ENCODE peak calls at places on chromosomes 13 and 19, in five cellular contexts. One of them, this sample, is unnamed. For H3K4me1, the result is how much of the 10 kb centered on the place peaks cover.

GRCh38 chr13:102091231-102091630 is 310.6 kb downstream of the FGF14 start:
- DNase-seq in CD8-positive, alpha-beta T cell: no peak
- DNase-seq in lung: no peak
- DNase-seq in SJSA1: no peak
- DNase-seq in left ventricle myocardium inferior: no peak
- DNase-seq in this sample: peak

GRCh38 chr19:28028881-28029280 is 1184.1 kb downstream of the UQCRFS1 start:
- DNase-seq in CD8-positive, alpha-beta T cell: no peak
- DNase-seq in left ventricle myocardium inferior: no peak
- DNase-seq in lung: no peak
- DNase-seq in SJSA1: no peak
- DNase-seq in this sample: no peak

GRCh38 chr13:28753208-28753892 is 34.6 kb upstream of the SLC46A3 start:
- DNase-seq in SJSA1: peak
- DNase-seq in CD8-positive, alpha-beta T cell: no peak
- DNase-seq in lung: peak
- DNase-seq in left ventricle myocardium inferior: peak
- DNase-seq in this sample: peak

GRCh38 chr19:21084343-21084742 is 2.3 kb downstream of the ZNF714 start:
- DNase-seq in lung: no peak
- DNase-seq in SJSA1: no peak
- DNase-seq in left ventricle myocardium inferior: no peak
- DNase-seq in CD8-positive, alpha-beta T cell: no peak
- DNase-seq in this sample: peak

GRCh38 chr19:40091205-40092129 is 724 bp upstream of the ZNF780A start:
- DNase-seq in CD8-positive, alpha-beta T cell: no peak
- DNase-seq in left ventricle myocardium inferior: no peak
- DNase-seq in SJSA1: no peak
- DNase-seq in lung: no peak
- DNase-seq in this sample: no peak

GRCh38 chr19:56994251-56995017 is 125.4 kb upstream of the USP29 start:
- DNase-seq in SJSA1: no peak
- DNase-seq in left ventricle myocardium inferior: no peak
- DNase-seq in CD8-positive, alpha-beta T cell: no peak
- DNase-seq in lung: no peak
- DNase-seq in this sample: no peak

GRCh38 chr13:52659340-52659739 is 6.7 kb downstream of the SUGT1 start:
- DNase-seq in SJSA1: no peak
- DNase-seq in lung: no peak
- DNase-seq in CD8-positive, alpha-beta T cell: no peak
- DNase-seq in left ventricle myocardium inferior: no peak
- DNase-seq in this sample: no peak

GRCh38 chr13:98285317-98285716 is 108.2 kb upstream of the RNF113B start:
- DNase-seq in lung: no peak
- DNase-seq in SJSA1: no peak
- DNase-seq in left ventricle myocardium inferior: no peak
- DNase-seq in CD8-positive, alpha-beta T cell: no peak
- DNase-seq in this sample: peak

GRCh38 chr13:93496985-93497673 is 270.5 kb downstream of the GPC6 start:
- DNase-seq in CD8-positive, alpha-beta T cell: no peak
- DNase-seq in lung: no peak
- DNase-seq in SJSA1: no peak
- DNase-seq in left ventricle myocardium inferior: no peak
- DNase-seq in this sample: peak

GRCh38 chr13:45243072-45243471 is 42.2 kb upstream of the KCTD4 start:
- DNase-seq in SJSA1: no peak
- DNase-seq in lung: no peak
- DNase-seq in CD8-positive, alpha-beta T cell: no peak
- DNase-seq in left ventricle myocardium inferior: no peak
- DNase-seq in this sample: no peak

GRCh38 chr13:45242524-45242923 is 41.7 kb upstream of the KCTD4 start:
- DNase-seq in CD8-positive, alpha-beta T cell: no peak
- DNase-seq in SJSA1: no peak
- DNase-seq in lung: no peak
- DNase-seq in left ventricle myocardium inferior: no peak
- DNase-seq in this sample: no peak

GRCh38 chr13:45238945-45239795 is 38.3 kb upstream of the KCTD4 start:
- DNase-seq in CD8-positive, alpha-beta T cell: no peak
- DNase-seq in lung: no peak
- DNase-seq in SJSA1: no peak
- DNase-seq in left ventricle myocardium inferior: no peak
- DNase-seq in this sample: peak

GRCh38 chr13:45242070-45242469 is 41.2 kb upstream of the KCTD4 start:
- DNase-seq in SJSA1: peak
- DNase-seq in lung: no peak
- DNase-seq in left ventricle myocardium inferior: no peak
- DNase-seq in CD8-positive, alpha-beta T cell: no peak
- DNase-seq in this sample: peak
- H3K27ac ChIP-seq in SJSA1: no peak
- H3K27ac ChIP-seq in lung: no peak
- H3K27ac ChIP-seq in left ventricle myocardium inferior: peak
- H3K27ac ChIP-seq in CD8-positive, alpha-beta T cell: no peak
- H3K27ac ChIP-seq in this sample: peak

GRCh38 chr19:38662508-38663155 is 15.2 kb downstream of the ACTN4 start:
- DNase-seq in lung: no peak
- DNase-seq in SJSA1: no peak
- DNase-seq in CD8-positive, alpha-beta T cell: no peak
- DNase-seq in left ventricle myocardium inferior: no peak
- DNase-seq in this sample: no peak

GRCh38 chr19:38664503-38665211 is 17.2 kb downstream of the ACTN4 start:
- DNase-seq in CD8-positive, alpha-beta T cell: no peak
- DNase-seq in lung: no peak
- DNase-seq in SJSA1: no peak
- DNase-seq in left ventricle myocardium inferior: no peak
- DNase-seq in this sample: no peak

GRCh38 chr19:38661996-38662395 is 14.5 kb downstream of the ACTN4 start:
- DNase-seq in SJSA1: no peak
- DNase-seq in CD8-positive, alpha-beta T cell: no peak
- DNase-seq in lung: peak
- DNase-seq in left ventricle myocardium inferior: no peak
- DNase-seq in this sample: peak

GRCh38 chr19:38663957-38664502 is 16.6 kb downstream of the ACTN4 start:
- DNase-seq in lung: no peak
- DNase-seq in SJSA1: peak
- DNase-seq in CD8-positive, alpha-beta T cell: no peak
- DNase-seq in left ventricle myocardium inferior: peak
- DNase-seq in this sample: no peak

GRCh38 chr19:38663156-38663651 is 15.8 kb downstream of the ACTN4 start:
- DNase-seq in left ventricle myocardium inferior: no peak
- DNase-seq in lung: no peak
- DNase-seq in SJSA1: no peak
- DNase-seq in CD8-positive, alpha-beta T cell: no peak
- DNase-seq in this sample: no peak
- H3K4me1 ChIP-seq in left ventricle myocardium inferior: half or more
- H3K4me1 ChIP-seq in lung: under half
- H3K4me1 ChIP-seq in SJSA1: half or more
- H3K4me1 ChIP-seq in CD8-positive, alpha-beta T cell: half or more
- H3K4me1 ChIP-seq in this sample: half or more

GRCh38 chr19:58549664-58550361 is 5.1 kb downstream of the CHMP2A start:
- DNase-seq in lung: no peak
- DNase-seq in SJSA1: no peak
- DNase-seq in CD8-positive, alpha-beta T cell: no peak
- DNase-seq in left ventricle myocardium inferior: no peak
- DNase-seq in this sample: no peak

GRCh38 chr19:58548859-58549663 is 5.2 kb downstream of the TRIM28 start:
- DNase-seq in lung: no peak
- DNase-seq in CD8-positive, alpha-beta T cell: no peak
- DNase-seq in SJSA1: no peak
- DNase-seq in left ventricle myocardium inferior: no peak
- DNase-seq in this sample: no peak

GRCh38 chr19:58551577-58552471 is 3.1 kb downstream of the CHMP2A start:
- DNase-seq in CD8-positive, alpha-beta T cell: no peak
- DNase-seq in lung: no peak
- DNase-seq in left ventricle myocardium inferior: peak
- DNase-seq in SJSA1: no peak
- DNase-seq in this sample: no peak

GRCh38 chr19:58551123-58551497 is 3.8 kb downstream of the CHMP2A start:
- DNase-seq in lung: no peak
- DNase-seq in SJSA1: no peak
- DNase-seq in CD8-positive, alpha-beta T cell: no peak
- DNase-seq in left ventricle myocardium inferior: no peak
- DNase-seq in this sample: no peak

DNA sequence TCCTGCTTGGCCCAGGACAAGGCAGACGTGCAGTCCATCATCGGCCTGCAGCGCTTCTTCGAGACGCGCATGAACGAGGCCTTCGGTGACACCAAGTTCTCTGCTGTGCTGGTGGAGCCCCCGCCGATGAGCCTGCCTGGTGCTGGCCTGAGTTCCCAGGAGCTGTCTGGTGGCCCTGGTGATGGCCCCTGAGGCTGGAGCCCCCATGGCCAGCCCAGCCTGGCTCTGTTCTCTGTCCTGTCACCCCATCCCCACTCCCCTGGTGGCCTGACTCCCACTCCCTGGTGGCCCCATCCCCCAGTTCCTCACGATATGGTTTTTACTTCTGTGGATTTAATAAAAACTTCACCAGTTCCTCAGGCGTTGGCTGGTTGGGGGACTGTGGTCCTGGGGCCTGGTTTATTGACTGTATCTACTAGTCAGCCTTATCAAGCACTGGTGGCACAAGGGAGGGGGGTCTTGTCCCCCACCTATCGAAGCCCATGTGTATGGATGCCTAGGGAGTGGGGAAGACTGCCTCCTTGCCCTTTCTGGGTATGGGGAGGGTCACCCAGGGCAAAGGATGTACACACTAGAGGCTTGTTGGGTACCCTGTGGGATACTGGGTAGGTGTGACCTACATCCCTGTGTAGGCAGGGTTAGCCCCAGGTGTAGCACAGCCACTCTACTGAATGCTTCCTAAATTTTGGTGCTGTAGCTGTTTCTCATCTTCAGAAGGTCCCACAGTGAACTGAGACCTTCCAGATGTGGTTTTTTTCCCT is 4.4 kb downstream of the CHMP2A start:
- DNase-seq in lung: no peak
- DNase-seq in SJSA1: no peak
- DNase-seq in left ventricle myocardium inferior: no peak
- DNase-seq in CD8-positive, alpha-beta T cell: no peak
- DNase-seq in this sample: no peak
- H3K27ac ChIP-seq in lung: no peak
- H3K27ac ChIP-seq in SJSA1: no peak
- H3K27ac ChIP-seq in left ventricle myocardium inferior: no peak
- H3K27ac ChIP-seq in CD8-positive, alpha-beta T cell: no peak
- H3K27ac ChIP-seq in this sample: no peak

GRCh38 chr13:99305180-99305965 is 1.8 kb downstream of the GPR183 start:
- DNase-seq in SJSA1: no peak
- DNase-seq in left ventricle myocardium inferior: no peak
- DNase-seq in lung: no peak
- DNase-seq in CD8-positive, alpha-beta T cell: no peak
- DNase-seq in this sample: no peak

GRCh38 chr13:99302637-99303505 is 4.3 kb downstream of the GPR183 start:
- DNase-seq in SJSA1: no peak
- DNase-seq in left ventricle myocardium inferior: no peak
- DNase-seq in CD8-positive, alpha-beta T cell: no peak
- DNase-seq in lung: no peak
- DNase-seq in this sample: no peak

GRCh38 chr13:99304541-99304940 is 2.7 kb downstream of the GPR183 start:
- DNase-seq in CD8-positive, alpha-beta T cell: no peak
- DNase-seq in left ventricle myocardium inferior: no peak
- DNase-seq in SJSA1: no peak
- DNase-seq in lung: no peak
- DNase-seq in this sample: no peak

GRCh38 chr13:99301913-99302636 is 5.1 kb downstream of the GPR183 start:
- DNase-seq in left ventricle myocardium inferior: no peak
- DNase-seq in CD8-positive, alpha-beta T cell: no peak
- DNase-seq in lung: no peak
- DNase-seq in SJSA1: no peak
- DNase-seq in this sample: no peak

GRCh38 chr13:99303863-99304521 is 3.2 kb downstream of the GPR183 start:
- DNase-seq in lung: no peak
- DNase-seq in SJSA1: no peak
- DNase-seq in CD8-positive, alpha-beta T cell: no peak
- DNase-seq in left ventricle myocardium inferior: no peak
- DNase-seq in this sample: no peak
- H3K4me1 ChIP-seq in lung: under half
- H3K4me1 ChIP-seq in SJSA1: under half
- H3K4me1 ChIP-seq in CD8-positive, alpha-beta T cell: half or more
- H3K4me1 ChIP-seq in left ventricle myocardium inferior: under half
- H3K4me1 ChIP-seq in this sample: under half

GRCh38 chr19:14003279-14004051 is 2.7 kb downstream of the RFX1 start:
- DNase-seq in lung: no peak
- DNase-seq in CD8-positive, alpha-beta T cell: no peak
- DNase-seq in left ventricle myocardium inferior: peak
- DNase-seq in SJSA1: no peak
- DNase-seq in this sample: no peak
- H3K27ac ChIP-seq in lung: peak
- H3K27ac ChIP-seq in CD8-positive, alpha-beta T cell: peak
- H3K27ac ChIP-seq in left ventricle myocardium inferior: peak
- H3K27ac ChIP-seq in SJSA1: no peak
- H3K27ac ChIP-seq in this sample: no peak

DNA sequence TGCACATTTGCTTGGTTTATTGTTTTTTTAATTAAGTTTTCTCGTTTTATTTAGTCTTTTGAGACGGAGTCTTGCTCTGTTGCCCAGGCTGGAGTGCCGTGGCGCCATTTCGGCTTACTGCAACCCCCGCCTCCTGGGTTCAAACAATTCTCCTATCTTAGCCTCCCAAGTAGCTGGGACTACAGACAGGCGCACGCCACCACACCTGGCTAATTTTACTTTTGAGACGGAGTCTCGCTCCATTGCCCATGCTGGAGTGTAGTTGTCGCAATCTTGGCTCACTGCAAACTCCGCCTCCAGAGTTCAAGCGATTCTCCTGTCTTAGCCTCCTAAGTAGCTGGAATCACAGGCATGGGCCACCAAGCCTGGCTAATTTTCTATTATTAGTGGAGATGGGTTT is 1.3 kb downstream of the RPS9 start:
- DNase-seq in CD8-positive, alpha-beta T cell: no peak
- DNase-seq in left ventricle myocardium inferior: no peak
- DNase-seq in SJSA1: no peak
- DNase-seq in lung: no peak
- DNase-seq in this sample: no peak
- H3K4me1 ChIP-seq in CD8-positive, alpha-beta T cell: half or more
- H3K4me1 ChIP-seq in left ventricle myocardium inferior: half or more
- H3K4me1 ChIP-seq in SJSA1: under half
- H3K4me1 ChIP-seq in lung: under half
- H3K4me1 ChIP-seq in this sample: under half

GRCh38 chr19:790971-791604 is 6.2 kb upstream of the PTBP1 start:
- DNase-seq in SJSA1: no peak
- DNase-seq in lung: no peak
- DNase-seq in CD8-positive, alpha-beta T cell: no peak
- DNase-seq in left ventricle myocardium inferior: no peak
- DNase-seq in this sample: no peak
- H3K27ac ChIP-seq in SJSA1: no peak
- H3K27ac ChIP-seq in lung: no peak
- H3K27ac ChIP-seq in CD8-positive, alpha-beta T cell: no peak
- H3K27ac ChIP-seq in left ventricle myocardium inferior: peak
- H3K27ac ChIP-seq in this sample: no peak

DNA sequence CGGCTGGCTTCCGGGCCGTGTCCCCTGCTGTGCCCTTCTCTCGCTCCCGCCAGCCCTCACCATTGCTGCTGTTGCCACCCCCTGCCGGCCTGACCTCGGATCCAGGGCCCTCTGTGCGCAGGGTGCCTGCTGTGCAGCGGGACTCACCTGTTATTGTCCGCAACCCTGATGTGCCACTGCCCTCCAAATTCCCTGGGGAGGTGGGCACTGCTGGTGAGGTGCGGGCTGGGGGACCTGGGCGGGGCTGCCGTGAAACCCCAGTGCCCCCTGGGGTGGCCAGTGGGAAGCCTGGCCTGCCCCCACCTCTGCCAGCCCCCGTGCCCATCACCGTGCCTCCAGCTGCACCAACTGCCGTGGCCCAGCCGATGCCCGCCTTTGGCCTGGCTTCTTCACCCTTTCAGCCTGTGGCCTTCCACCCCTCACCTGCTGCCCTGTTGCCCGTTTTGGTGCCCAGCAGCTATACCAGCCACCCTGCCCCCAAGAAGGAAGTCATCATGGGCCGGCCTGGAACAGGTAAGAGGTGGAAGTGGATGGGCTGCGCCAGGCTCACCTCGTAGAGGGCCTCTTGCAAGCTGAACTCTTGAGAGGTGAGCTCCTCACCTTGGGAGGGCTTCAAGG is 5.1 kb downstream of the CIC start:
- DNase-seq in CD8-positive, alpha-beta T cell: no peak
- DNase-seq in left ventricle myocardium inferior: no peak
- DNase-seq in SJSA1: no peak
- DNase-seq in lung: no peak
- DNase-seq in this sample: no peak
- H3K4me1 ChIP-seq in CD8-positive, alpha-beta T cell: half or more
- H3K4me1 ChIP-seq in left ventricle myocardium inferior: half or more
- H3K4me1 ChIP-seq in SJSA1: under half
- H3K4me1 ChIP-seq in lung: under half
- H3K4me1 ChIP-seq in this sample: under half